ENCODE peak calls at places on chromosome 1, in nine cellular contexts. M, K, S, E, B, L, D, F and Y are unnamed samples.

GRCh38 chr1:159849972-159850371 is 12.5 kb downstream of the VSIG8 start:
- DNase-seq in M (no peak), K (peak), S (no peak), E (no peak), B (no peak), L (no peak), D (no peak), F (no peak), Y (no peak)

GRCh38 chr1:234612352-234613127 is 2.6 kb upstream of the IRF2BP2 start:
- DNase-seq in M (peak), K (peak), S (peak), E (peak), B (peak), L (peak), D (peak), F (peak), Y (peak)

GRCh38 chr1:22761821-22762220 is 51.2 kb downstream of the EPHB2 start:
- DNase-seq in M (no peak), K (no peak), S (no peak), E (no peak), B (no peak), L (no peak), D (no peak), F (no peak), Y (no peak)

GRCh38 chr1:93537924-93538323 is 90.0 kb downstream of the FNBP1L start:
- DNase-seq in M (no peak), K (no peak), S (no peak), E (no peak), B (no peak), L (no peak), D (no peak), F (no peak), Y (no peak)

GRCh38 chr1:108831225-108831624 is 25.7 kb downstream of the AKNAD1 start:
- DNase-seq in M (no peak), K (peak), S (no peak), E (no peak), B (no peak), L (no peak), D (peak), F (no peak), Y (no peak)

GRCh38 chr1:230849451-230850194 is 18.7 kb downstream of the C1orf198 start:
- DNase-seq in M (peak), K (peak), S (no peak), E (peak), B (no peak), L (no peak), D (peak), F (no peak), Y (no peak)

GRCh38 chr1:147545133-147545532 is 3.8 kb downstream of the BCL9 start:
- DNase-seq in M (no peak), K (no peak), S (no peak), E (no peak), B (no peak), L (no peak), D (no peak), F (peak), Y (no peak)

GRCh38 chr1:202005958-202006357 is 4.4 kb upstream of the ELF3 start:
- DNase-seq in M (no peak), K (peak), S (no peak), E (no peak), B (no peak), L (no peak), D (no peak), F (no peak), Y (no peak)

GRCh38 chr1:59058681-59059441 is 238.0 kb upstream of the FGGY start:
- DNase-seq in M (no peak), K (no peak), S (no peak), E (no peak), B (no peak), L (no peak), D (no peak), F (no peak), Y (no peak)

GRCh38 chr1:179314928-179315327 is 21.3 kb downstream of the SOAT1 start:
- DNase-seq in M (no peak), K (no peak), S (no peak), E (no peak), B (no peak), L (no peak), D (no peak), F (no peak), Y (no peak)

GRCh38 chr1:210332719-210333398 is 4.2 kb downstream of the HHAT start:
- DNase-seq in M (no peak), K (no peak), S (no peak), E (no peak), B (no peak), L (peak), D (no peak), F (peak), Y (no peak)